ENCODE peak calls at places on chromosomes 12 and 14, in eight cellular contexts. One of them, this sample, is unnamed.

GRCh38 chr14:80055226-80055625 is 156.1 kb downstream of the DIO2 start:
- DNase-seq in stromal cell of bone marrow: no peak
- DNase-seq in NCI-H1092: no peak
- DNase-seq in H9: no peak
- DNase-seq in LoVo: no peak
- DNase-seq in HS-5: no peak
- DNase-seq in HFFc6: peak; percentile 1
- DNase-seq in amniotic stem cell: no peak
- DNase-seq in this sample: no peak

GRCh38 chr12:61538951-61539350 is 721.3 kb upstream of the USP15 start:
- DNase-seq in stromal cell of bone marrow: no peak
- DNase-seq in NCI-H1092: no peak
- DNase-seq in H9: no peak
- DNase-seq in LoVo: no peak
- DNase-seq in HS-5: no peak
- DNase-seq in HFFc6: no peak
- DNase-seq in amniotic stem cell: no peak
- DNase-seq in this sample: no peak

GRCh38 chr12:24307716-24308335 is 358.4 kb upstream of the SOX5 start:
- DNase-seq in stromal cell of bone marrow: no peak
- DNase-seq in NCI-H1092: no peak
- DNase-seq in H9: no peak
- DNase-seq in LoVo: no peak
- DNase-seq in HS-5: no peak
- DNase-seq in HFFc6: no peak
- DNase-seq in amniotic stem cell: no peak
- DNase-seq in this sample: no peak

GRCh38 chr14:100304825-100305445 is 1.3 kb downstream of the SLC25A29 start:
- DNase-seq in stromal cell of bone marrow: no peak
- DNase-seq in NCI-H1092: peak; percentile 55
- DNase-seq in H9: peak; percentile 83
- DNase-seq in LoVo: peak; percentile 53
- DNase-seq in HS-5: no peak
- DNase-seq in HFFc6: no peak
- DNase-seq in amniotic stem cell: no peak
- DNase-seq in this sample: no peak

GRCh38 chr12:53951577-53952334 is 2.9 kb upstream of the HOXC12 start:
- DNase-seq in stromal cell of bone marrow: no peak
- DNase-seq in NCI-H1092: no peak
- DNase-seq in H9: no peak
- DNase-seq in LoVo: no peak
- DNase-seq in HS-5: no peak
- DNase-seq in HFFc6: no peak
- DNase-seq in amniotic stem cell: no peak
- DNase-seq in this sample: no peak

GRCh38 chr14:95185452-95186392 is 28.4 kb upstream of the DICER1 start:
- DNase-seq in stromal cell of bone marrow: peak; percentile 39
- DNase-seq in NCI-H1092: no peak
- DNase-seq in H9: no peak
- DNase-seq in LoVo: no peak
- DNase-seq in HS-5: no peak
- DNase-seq in HFFc6: no peak
- DNase-seq in amniotic stem cell: no peak
- DNase-seq in this sample: no peak

GRCh38 chr14:79424462-79424861 is 786.8 kb downstream of the DIO2 start:
- DNase-seq in stromal cell of bone marrow: no peak
- DNase-seq in NCI-H1092: no peak
- DNase-seq in H9: no peak
- DNase-seq in LoVo: no peak
- DNase-seq in HS-5: no peak
- DNase-seq in HFFc6: no peak
- DNase-seq in amniotic stem cell: no peak
- DNase-seq in this sample: no peak

GRCh38 chr12:24822121-24822899 is 126.6 kb downstream of the BCAT1 start:
- DNase-seq in stromal cell of bone marrow: peak; percentile 76
- DNase-seq in NCI-H1092: no peak
- DNase-seq in H9: no peak
- DNase-seq in LoVo: no peak
- DNase-seq in HS-5: no peak
- DNase-seq in HFFc6: peak; percentile 75
- DNase-seq in amniotic stem cell: no peak
- DNase-seq in this sample: peak; percentile 49

GRCh38 chr12:9741726-9742125 is 8.8 kb upstream of the CLECL1 start:
- DNase-seq in stromal cell of bone marrow: no peak
- DNase-seq in NCI-H1092: no peak
- DNase-seq in H9: no peak
- DNase-seq in LoVo: no peak
- DNase-seq in HS-5: no peak
- DNase-seq in HFFc6: no peak
- DNase-seq in amniotic stem cell: no peak
- DNase-seq in this sample: no peak

GRCh38 chr12:25308761-25309160 is 58.0 kb upstream of the KRAS start:
- DNase-seq in stromal cell of bone marrow: no peak
- DNase-seq in NCI-H1092: no peak
- DNase-seq in H9: no peak
- DNase-seq in LoVo: no peak
- DNase-seq in HS-5: peak; percentile 56
- DNase-seq in HFFc6: peak; percentile 42
- DNase-seq in amniotic stem cell: no peak
- DNase-seq in this sample: no peak

GRCh38 chr12:79162948-79163347 is 298.4 kb downstream of the SYT1 start:
- DNase-seq in stromal cell of bone marrow: no peak
- DNase-seq in NCI-H1092: no peak
- DNase-seq in H9: no peak
- DNase-seq in LoVo: no peak
- DNase-seq in HS-5: no peak
- DNase-seq in HFFc6: no peak
- DNase-seq in amniotic stem cell: no peak
- DNase-seq in this sample: no peak

GRCh38 chr14:51860836-51861583 is 598 bp downstream of the GNG2 start:
- DNase-seq in stromal cell of bone marrow: no peak
- DNase-seq in NCI-H1092: no peak
- DNase-seq in H9: no peak
- DNase-seq in LoVo: no peak
- DNase-seq in HS-5: no peak
- DNase-seq in HFFc6: peak; percentile 16
- DNase-seq in amniotic stem cell: no peak
- DNase-seq in this sample: no peak

GRCh38 chr12:43847427-43847826 is 11.5 kb downstream of the TMEM117 start:
- DNase-seq in stromal cell of bone marrow: peak; percentile 52
- DNase-seq in NCI-H1092: no peak
- DNase-seq in H9: no peak
- DNase-seq in LoVo: peak; percentile 36
- DNase-seq in HS-5: peak; percentile 52
- DNase-seq in HFFc6: peak; percentile 73
- DNase-seq in amniotic stem cell: peak; percentile 40
- DNase-seq in this sample: peak; percentile 10

GRCh38 chr12:51389302-51389999 is 1.8 kb downstream of the GALNT6 start:
- DNase-seq in stromal cell of bone marrow: no peak
- DNase-seq in NCI-H1092: no peak
- DNase-seq in H9: no peak
- DNase-seq in LoVo: no peak
- DNase-seq in HS-5: no peak
- DNase-seq in HFFc6: peak; percentile 50
- DNase-seq in amniotic stem cell: no peak
- DNase-seq in this sample: no peak

GRCh38 chr14:92563359-92563758 is 49.8 kb downstream of the RIN3 start:
- DNase-seq in stromal cell of bone marrow: peak; percentile 57
- DNase-seq in NCI-H1092: no peak
- DNase-seq in H9: no peak
- DNase-seq in LoVo: no peak
- DNase-seq in HS-5: no peak
- DNase-seq in HFFc6: peak; percentile 42
- DNase-seq in amniotic stem cell: no peak
- DNase-seq in this sample: no peak

GRCh38 chr12:67650528-67651379 is 2.2 kb downstream of the DYRK2 start:
- DNase-seq in stromal cell of bone marrow: no peak
- DNase-seq in NCI-H1092: no peak
- DNase-seq in H9: no peak
- DNase-seq in LoVo: no peak
- DNase-seq in HS-5: no peak
- DNase-seq in HFFc6: no peak
- DNase-seq in amniotic stem cell: no peak
- DNase-seq in this sample: no peak

GRCh38 chr12:25590021-25590721 is 37.1 kb upstream of the LMNTD1 start:
- DNase-seq in stromal cell of bone marrow: no peak
- DNase-seq in NCI-H1092: no peak
- DNase-seq in H9: no peak
- DNase-seq in LoVo: no peak
- DNase-seq in HS-5: no peak
- DNase-seq in HFFc6: no peak
- DNase-seq in amniotic stem cell: no peak
- DNase-seq in this sample: no peak

GRCh38 chr12:6570264-6570887 is 2.3 kb upstream of the NOP2 start:
- DNase-seq in stromal cell of bone marrow: no peak
- DNase-seq in NCI-H1092: no peak
- DNase-seq in H9: peak; percentile 90
- DNase-seq in LoVo: peak; percentile 47
- DNase-seq in HS-5: no peak
- DNase-seq in HFFc6: no peak
- DNase-seq in amniotic stem cell: no peak
- DNase-seq in this sample: no peak

GRCh38 chr14:61474021-61474420 is 152.6 kb downstream of the PRKCH start:
- DNase-seq in stromal cell of bone marrow: no peak
- DNase-seq in NCI-H1092: no peak
- DNase-seq in H9: no peak
- DNase-seq in LoVo: no peak
- DNase-seq in HS-5: no peak
- DNase-seq in HFFc6: no peak
- DNase-seq in amniotic stem cell: no peak
- DNase-seq in this sample: no peak

GRCh38 chr12:83465632-83466031 is 778.9 kb downstream of the TMTC2 start:
- DNase-seq in stromal cell of bone marrow: no peak
- DNase-seq in NCI-H1092: no peak
- DNase-seq in H9: no peak
- DNase-seq in LoVo: no peak
- DNase-seq in HS-5: no peak
- DNase-seq in HFFc6: no peak
- DNase-seq in amniotic stem cell: no peak
- DNase-seq in this sample: no peak

GRCh38 chr14:90060312-90060964 is 1.4 kb upstream of the KCNK13 start:
- DNase-seq in stromal cell of bone marrow: no peak
- DNase-seq in NCI-H1092: peak; percentile 34
- DNase-seq in H9: peak; percentile 83
- DNase-seq in LoVo: peak; percentile 42
- DNase-seq in HS-5: no peak
- DNase-seq in HFFc6: no peak
- DNase-seq in amniotic stem cell: no peak
- DNase-seq in this sample: no peak

GRCh38 chr12:1197264-1198018 is 206.4 kb downstream of the ERC1 start:
- DNase-seq in stromal cell of bone marrow: no peak
- DNase-seq in NCI-H1092: no peak
- DNase-seq in H9: no peak
- DNase-seq in LoVo: no peak
- DNase-seq in HS-5: peak; percentile 53
- DNase-seq in HFFc6: peak; percentile 39
- DNase-seq in amniotic stem cell: no peak
- DNase-seq in this sample: no peak

GRCh38 chr12:11067514-11067913 is 5.4 kb upstream of the TAS2R46 start:
- DNase-seq in stromal cell of bone marrow: peak; percentile 3
- DNase-seq in NCI-H1092: no peak
- DNase-seq in H9: no peak
- DNase-seq in LoVo: no peak
- DNase-seq in HS-5: no peak
- DNase-seq in HFFc6: no peak
- DNase-seq in amniotic stem cell: no peak
- DNase-seq in this sample: no peak

GRCh38 chr12:41014643-41015020 is 173.5 kb upstream of the PDZRN4 start:
- DNase-seq in stromal cell of bone marrow: peak; percentile 31
- DNase-seq in NCI-H1092: no peak
- DNase-seq in H9: no peak
- DNase-seq in LoVo: no peak
- DNase-seq in HS-5: peak; percentile 5
- DNase-seq in HFFc6: no peak
- DNase-seq in amniotic stem cell: no peak
- DNase-seq in this sample: no peak

GRCh38 chr12:43571885-43572284 is 19.9 kb upstream of the ADAMTS20 start:
- DNase-seq in stromal cell of bone marrow: no peak
- DNase-seq in NCI-H1092: no peak
- DNase-seq in H9: no peak
- DNase-seq in LoVo: no peak
- DNase-seq in HS-5: no peak
- DNase-seq in HFFc6: no peak
- DNase-seq in amniotic stem cell: no peak
- DNase-seq in this sample: no peak

GRCh38 chr12:113931517-113931916 is 34.6 kb downstream of the RBM19 start:
- DNase-seq in stromal cell of bone marrow: no peak
- DNase-seq in NCI-H1092: no peak
- DNase-seq in H9: no peak
- DNase-seq in LoVo: no peak
- DNase-seq in HS-5: no peak
- DNase-seq in HFFc6: no peak
- DNase-seq in amniotic stem cell: no peak
- DNase-seq in this sample: no peak

GRCh38 chr14:73718742-73719251 is 4.6 kb upstream of the PNMA1 start:
- DNase-seq in stromal cell of bone marrow: no peak
- DNase-seq in NCI-H1092: no peak
- DNase-seq in H9: peak; percentile 87
- DNase-seq in LoVo: no peak
- DNase-seq in HS-5: no peak
- DNase-seq in HFFc6: no peak
- DNase-seq in amniotic stem cell: no peak
- DNase-seq in this sample: no peak

GRCh38 chr12:51980051-51980808 is 26.5 kb upstream of the TAMALIN start:
- DNase-seq in stromal cell of bone marrow: peak; percentile 53
- DNase-seq in NCI-H1092: peak; percentile 14
- DNase-seq in H9: peak; percentile 69
- DNase-seq in LoVo: peak; percentile 81
- DNase-seq in HS-5: peak; percentile 39
- DNase-seq in HFFc6: peak; percentile 52
- DNase-seq in amniotic stem cell: peak; percentile 14
- DNase-seq in this sample: no peak

GRCh38 chr12:96448287-96448686 is 41.1 kb upstream of the CFAP54 start:
- DNase-seq in stromal cell of bone marrow: no peak
- DNase-seq in NCI-H1092: no peak
- DNase-seq in H9: no peak
- DNase-seq in LoVo: peak; percentile 12
- DNase-seq in HS-5: peak; percentile 73
- DNase-seq in HFFc6: peak; percentile 44
- DNase-seq in amniotic stem cell: no peak
- DNase-seq in this sample: no peak

GRCh38 chr14:101972126-101972785 is 7.9 kb downstream of the DYNC1H1 start:
- DNase-seq in stromal cell of bone marrow: peak; percentile 99
- DNase-seq in NCI-H1092: no peak
- DNase-seq in H9: no peak
- DNase-seq in LoVo: peak; percentile 96
- DNase-seq in HS-5: peak; percentile 99
- DNase-seq in HFFc6: peak; percentile 99
- DNase-seq in amniotic stem cell: peak; percentile 98
- DNase-seq in this sample: peak; percentile 100

GRCh38 chr14:79878785-79879184 is 332.5 kb downstream of the DIO2 start:
- DNase-seq in stromal cell of bone marrow: no peak
- DNase-seq in NCI-H1092: no peak
- DNase-seq in H9: no peak
- DNase-seq in LoVo: no peak
- DNase-seq in HS-5: no peak
- DNase-seq in HFFc6: no peak
- DNase-seq in amniotic stem cell: no peak
- DNase-seq in this sample: no peak

GRCh38 chr12:84397279-84397678 is 515.3 kb downstream of the SLC6A15 start:
- DNase-seq in stromal cell of bone marrow: no peak
- DNase-seq in NCI-H1092: no peak
- DNase-seq in H9: no peak
- DNase-seq in LoVo: no peak
- DNase-seq in HS-5: peak; percentile 4
- DNase-seq in HFFc6: no peak
- DNase-seq in amniotic stem cell: no peak
- DNase-seq in this sample: no peak

GRCh38 chr14:95935228-95935822 is 58.7 kb downstream of the TUNAR start:
- DNase-seq in stromal cell of bone marrow: peak; percentile 2
- DNase-seq in NCI-H1092: no peak
- DNase-seq in H9: peak; percentile 45
- DNase-seq in LoVo: peak; percentile 41
- DNase-seq in HS-5: no peak
- DNase-seq in HFFc6: peak; percentile 21
- DNase-seq in amniotic stem cell: peak; percentile 4
- DNase-seq in this sample: no peak

GRCh38 chr12:98916106-98916505 is 271.0 kb downstream of the APAF1 start:
- DNase-seq in stromal cell of bone marrow: no peak
- DNase-seq in NCI-H1092: no peak
- DNase-seq in H9: no peak
- DNase-seq in LoVo: no peak
- DNase-seq in HS-5: no peak
- DNase-seq in HFFc6: no peak
- DNase-seq in amniotic stem cell: no peak
- DNase-seq in this sample: no peak